ENCODE peak calls at places on chromosomes 7 and 10, in six cellular contexts. Q is fibroblast of the aortic adventitia; W is SW 1271; R is activated CD8-positive, alpha-beta memory T cell treated with anti-CD3 and anti-CD28 coated beads for 24 hours; N is iris pigment epithelial cell; G is HEK293T. K is an unnamed sample.

GRCh38 chr7:124781907-124782306 is 16.3 kb upstream of the GPR37 start:
- DNase-seq in Q (no peak), W (no peak), R (no peak), N (no peak), G (no peak), K (no peak)

GRCh38 chr7:47435889-47436312 is 146.0 kb downstream of the TNS3 start:
- DNase-seq in Q (peak; percentile 91), W (no peak), R (no peak), N (peak; percentile 82), G (peak; percentile 67), K (no peak)

GRCh38 chr10:61189912-61190311 is 245.9 kb upstream of the RHOBTB1 start:
- DNase-seq in Q (no peak), W (no peak), R (no peak), N (no peak), G (no peak), K (no peak)

GRCh38 chr10:79383974-79384606 is 36.8 kb downstream of the PPIF start:
- DNase-seq in Q (no peak), W (no peak), R (peak; percentile 33), N (no peak), G (no peak), K (no peak)

GRCh38 chr7:75038508-75038907 is 35.1 kb downstream of the RCC1L start:
- DNase-seq in Q (no peak), W (no peak), R (no peak), N (no peak), G (no peak), K (no peak)

GRCh38 chr7:3260425-3260762 is 40.7 kb upstream of the SDK1 start:
- DNase-seq in Q (peak; percentile 81), W (no peak), R (no peak), N (peak; percentile 50), G (no peak), K (no peak)

GRCh38 chr7:18895456-18895855 is 222.0 kb downstream of the TWIST1 start:
- DNase-seq in Q (peak; percentile 75), W (peak; percentile 75), R (no peak), N (peak; percentile 82), G (no peak), K (no peak)

GRCh38 chr10:3500408-3500856 is 284.6 kb downstream of the KLF6 start:
- DNase-seq in Q (peak; percentile 99), W (no peak), R (no peak), N (peak; percentile 98), G (no peak), K (peak; percentile 68)

GRCh38 chr7:36285276-36285675 is 104.4 kb upstream of the ANLN start:
- DNase-seq in Q (no peak), W (no peak), R (no peak), N (no peak), G (no peak), K (no peak)

GRCh38 chr10:21953585-21954057 is 49.9 kb downstream of the DNAJC1 start:
- DNase-seq in Q (peak; percentile 74), W (peak; percentile 20), R (no peak), N (peak; percentile 72), G (peak; percentile 42), K (no peak)

GRCh38 chr7:8389898-8390642 is 43.3 kb upstream of the NXPH1 start:
- DNase-seq in Q (no peak), W (no peak), R (no peak), N (no peak), G (peak; percentile 82), K (peak; percentile 83)

GRCh38 chr10:137606-138005 is 2.4 kb downstream of the ZMYND11 start:
- DNase-seq in Q (peak; percentile 28), W (no peak), R (no peak), N (peak; percentile 72), G (no peak), K (no peak)

GRCh38 chr10:4662576-4663161 is 163.3 kb upstream of the AKR1E2 start:
- DNase-seq in Q (peak; percentile 27), W (no peak), R (no peak), N (no peak), G (no peak), K (no peak)

GRCh38 chr7:79451580-79451979 is 1.9 kb downstream of the MAGI2 start:
- DNase-seq in Q (no peak), W (no peak), R (no peak), N (no peak), G (peak; percentile 5), K (no peak)

GRCh38 chr7:140534743-140535142 is 55.4 kb upstream of the MKRN1 start:
- DNase-seq in Q (peak; percentile 85), W (no peak), R (no peak), N (no peak), G (no peak), K (no peak)

K was measured in ecto neural progenitor cell.